ENCODE peak calls at places on chromosomes 16 and 17, in four cellular contexts. One of them, this sample, is unnamed.

GRCh38 chr16:66478733-66479511 is 51.8 kb downstream of the BEAN1 start:
- DNase-seq in HepG2: peak; percentile 63
- DNase-seq in GM12878: peak; percentile 16
- DNase-seq in K562: peak; percentile 81
- DNase-seq in this sample: peak; percentile 72

GRCh38 chr17:10844667-10845387 is 6.9 kb upstream of the PIRT start:
- DNase-seq in HepG2: peak; percentile 45
- DNase-seq in GM12878: peak; percentile 5
- DNase-seq in K562: peak; percentile 72
- DNase-seq in this sample: peak; percentile 82

GRCh38 chr16:51268237-51268636 is 117.2 kb upstream of the SALL1 start:
- DNase-seq in HepG2: no peak
- DNase-seq in GM12878: no peak
- DNase-seq in K562: no peak
- DNase-seq in this sample: no peak

GRCh38 chr16:85465328-85466307 is 147.5 kb upstream of the GSE1 start:
- DNase-seq in HepG2: peak; percentile 56
- DNase-seq in GM12878: no peak
- DNase-seq in K562: no peak
- DNase-seq in this sample: no peak

GRCh38 chr17:37050905-37051304 is 102.2 kb downstream of the AATF start:
- DNase-seq in HepG2: no peak
- DNase-seq in GM12878: no peak
- DNase-seq in K562: no peak
- DNase-seq in this sample: no peak

GRCh38 chr17:76265624-76266243 is 586 bp downstream of the UBALD2 start:
- DNase-seq in HepG2: no peak
- DNase-seq in GM12878: no peak
- DNase-seq in K562: peak; percentile 40
- DNase-seq in this sample: peak; percentile 63

GRCh38 chr17:5871666-5872065 is 198.5 kb upstream of the WSCD1 start:
- DNase-seq in HepG2: no peak
- DNase-seq in GM12878: no peak
- DNase-seq in K562: no peak
- DNase-seq in this sample: no peak

GRCh38 chr17:41844971-41845370 is 7.3 kb downstream of the KLHL10 start:
- DNase-seq in HepG2: no peak
- DNase-seq in GM12878: no peak
- DNase-seq in K562: no peak
- DNase-seq in this sample: no peak

GRCh38 chr16:66091462-66091861 is 275.0 kb upstream of the CDH5 start:
- DNase-seq in HepG2: no peak
- DNase-seq in GM12878: no peak
- DNase-seq in K562: no peak
- DNase-seq in this sample: no peak

GRCh38 chr17:15890279-15890892 is 54.5 kb upstream of the ADORA2B start:
- DNase-seq in HepG2: no peak
- DNase-seq in GM12878: no peak
- DNase-seq in K562: no peak
- DNase-seq in this sample: no peak

GRCh38 chr16:79081292-79082066 is 519.1 kb downstream of the MAF start:
- DNase-seq in HepG2: peak; percentile 45
- DNase-seq in GM12878: no peak
- DNase-seq in K562: no peak
- DNase-seq in this sample: no peak

GRCh38 chr17:31224366-31224765 is 72.7 kb downstream of the OMG start:
- DNase-seq in HepG2: no peak
- DNase-seq in GM12878: no peak
- DNase-seq in K562: no peak
- DNase-seq in this sample: no peak

GRCh38 chr17:30345527-30346075 is 11.7 kb upstream of the TMIGD1 start:
- DNase-seq in HepG2: peak; percentile 71
- DNase-seq in GM12878: no peak
- DNase-seq in K562: peak; percentile 41
- DNase-seq in this sample: no peak

GRCh38 chr16:31876955-31877828 is 3.6 kb downstream of the ZNF267 start:
- DNase-seq in HepG2: peak; percentile 87
- DNase-seq in GM12878: peak; percentile 94
- DNase-seq in K562: no peak
- DNase-seq in this sample: no peak

GRCh38 chr16:2692251-2692947 is 10.1 kb downstream of the KCTD5 start:
- DNase-seq in HepG2: no peak
- DNase-seq in GM12878: no peak
- DNase-seq in K562: no peak
- DNase-seq in this sample: no peak

GRCh38 chr16:22638393-22639206 is 127.9 kb downstream of the NPIPB5 start:
- DNase-seq in HepG2: no peak
- DNase-seq in GM12878: no peak
- DNase-seq in K562: no peak
- DNase-seq in this sample: no peak

GRCh38 chr16:81583893-81584705 is 139.5 kb downstream of the CMIP start:
- DNase-seq in HepG2: no peak
- DNase-seq in GM12878: no peak
- DNase-seq in K562: no peak
- DNase-seq in this sample: no peak

GRCh38 chr17:76492989-76493501 is 8.2 kb downstream of the RHBDF2 start:
- DNase-seq in HepG2: no peak
- DNase-seq in GM12878: peak; percentile 80
- DNase-seq in K562: no peak
- DNase-seq in this sample: no peak

GRCh38 chr17:59853168-59853918 is 39.4 kb downstream of the TUBD1 start:
- DNase-seq in HepG2: peak; percentile 99
- DNase-seq in GM12878: no peak
- DNase-seq in K562: peak; percentile 53
- DNase-seq in this sample: peak; percentile 42

GRCh38 chr17:59842901-59843652 is 49.7 kb downstream of the TUBD1 start:
- DNase-seq in HepG2: peak; percentile 96
- DNase-seq in GM12878: peak; percentile 80
- DNase-seq in K562: peak; percentile 33
- DNase-seq in this sample: no peak

GRCh38 chr17:73592531-73592961 is 51.7 kb downstream of the SDK2 start:
- DNase-seq in HepG2: no peak
- DNase-seq in GM12878: no peak
- DNase-seq in K562: no peak
- DNase-seq in this sample: no peak

GRCh38 chr17:82054351-82055022 is 2.8 kb downstream of the GPS1 start:
- DNase-seq in HepG2: no peak
- DNase-seq in GM12878: no peak
- DNase-seq in K562: no peak
- DNase-seq in this sample: no peak

GRCh38 chr16:48326937-48327336 is 58.3 kb downstream of the SIAH1 start:
- DNase-seq in HepG2: no peak
- DNase-seq in GM12878: no peak
- DNase-seq in K562: no peak
- DNase-seq in this sample: no peak

GRCh38 chr16:26770547-26770946 is 296.2 kb upstream of the C16orf82 start:
- DNase-seq in HepG2: no peak
- DNase-seq in GM12878: no peak
- DNase-seq in K562: no peak
- DNase-seq in this sample: no peak

GRCh38 chr17:47987240-47987835 is 16.4 kb downstream of the CDK5RAP3 start:
- DNase-seq in HepG2: no peak
- DNase-seq in GM12878: no peak
- DNase-seq in K562: no peak
- DNase-seq in this sample: no peak

GRCh38 chr17:70071620-70072019 is 3.4 kb upstream of the KCNJ16 start:
- DNase-seq in HepG2: no peak
- DNase-seq in GM12878: no peak
- DNase-seq in K562: no peak
- DNase-seq in this sample: no peak

GRCh38 chr16:79997257-79997656 is 396.7 kb upstream of the MAF start:
- DNase-seq in HepG2: peak; percentile 19
- DNase-seq in GM12878: no peak
- DNase-seq in K562: peak; percentile 64
- DNase-seq in this sample: peak; percentile 50

GRCh38 chr17:34581446-34582184 is 2.2 kb downstream of the TMEM132E start:
- DNase-seq in HepG2: no peak
- DNase-seq in GM12878: no peak
- DNase-seq in K562: no peak
- DNase-seq in this sample: no peak
- TF ChIP-seq BHLHE40 in HepG2: no peak
- TF ChIP-seq BHLHE40 in GM12878: no peak
- TF ChIP-seq BHLHE40 in K562: no peak
- TF ChIP-seq BHLHE40 in this sample: no peak

GRCh38 chr17:2500446-2500845 is 11.2 kb downstream of the METTL16 start:
- DNase-seq in HepG2: no peak
- DNase-seq in GM12878: no peak
- DNase-seq in K562: no peak
- DNase-seq in this sample: no peak
- TF ChIP-seq FOXK2 in HepG2: no peak
- TF ChIP-seq FOXK2 in GM12878: no peak
- TF ChIP-seq FOXK2 in K562: no peak
- TF ChIP-seq FOXK2 in this sample: no peak

DNA sequence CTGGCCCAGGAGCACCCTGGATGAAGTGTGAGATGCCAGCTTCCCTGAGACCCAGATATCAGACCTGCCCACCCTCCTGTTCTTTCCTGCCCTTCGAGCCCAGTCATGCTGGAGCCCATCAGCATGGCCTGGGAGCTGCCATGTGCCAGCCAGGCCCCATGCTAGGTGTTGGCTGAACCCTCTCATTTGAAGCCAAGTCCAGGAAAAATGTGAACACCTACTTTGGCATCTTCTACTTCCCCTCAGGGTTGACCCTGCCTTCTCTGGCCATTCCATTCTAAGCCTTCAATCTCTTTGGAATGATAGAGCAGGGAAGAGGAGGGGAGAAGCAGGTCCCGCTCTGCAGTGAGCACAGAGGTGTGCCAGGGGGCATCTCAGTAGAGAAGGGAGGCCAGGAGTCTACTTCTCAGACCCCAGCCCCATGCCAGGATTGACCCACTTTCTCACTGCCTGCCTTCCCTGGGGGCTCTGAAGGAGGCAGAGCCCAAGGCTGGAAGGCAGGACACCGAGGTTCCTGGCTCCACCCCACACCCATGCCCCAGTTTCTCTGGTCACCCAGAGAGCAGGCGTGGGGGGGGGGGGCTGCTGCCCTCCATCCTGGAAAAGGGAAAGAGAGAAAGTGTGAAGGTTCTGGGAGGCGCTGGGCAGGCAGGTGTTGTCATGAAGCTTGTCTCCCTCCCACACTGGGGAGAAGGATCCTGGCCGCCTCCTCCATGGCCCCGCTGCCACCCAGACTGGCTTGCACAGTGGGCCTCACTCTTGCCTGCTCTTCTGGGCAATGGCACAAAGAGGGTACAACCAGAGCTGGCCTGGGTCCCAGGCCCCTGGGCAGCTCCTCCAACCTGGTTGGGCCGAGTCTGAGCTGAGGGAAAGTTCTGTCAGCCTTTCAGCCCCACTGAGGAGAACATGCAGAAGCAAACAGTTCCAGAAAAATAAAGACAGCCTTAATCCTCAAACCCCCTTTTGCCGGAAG is 9.3 kb downstream of the HDAC5 start:
- DNase-seq in HepG2: no peak
- DNase-seq in GM12878: no peak
- DNase-seq in K562: no peak
- DNase-seq in this sample: no peak
- TF ChIP-seq BHLHE40 in HepG2: no peak
- TF ChIP-seq BHLHE40 in GM12878: no peak
- TF ChIP-seq BHLHE40 in K562: no peak
- TF ChIP-seq BHLHE40 in this sample: no peak

GRCh38 chr16:89922884-89923639 is at the start of gene TUBB3:
- DNase-seq in HepG2: peak; percentile 73
- DNase-seq in GM12878: no peak
- DNase-seq in K562: peak; percentile 98
- DNase-seq in this sample: peak; percentile 90

GRCh38 chr16:89921131-89921698 is 1.9 kb upstream of the TUBB3 start:
- DNase-seq in HepG2: peak; percentile 55
- DNase-seq in GM12878: no peak
- DNase-seq in K562: no peak
- DNase-seq in this sample: no peak

GRCh38 chr16:89920723-89921122 is 2.1 kb downstream of the MC1R start:
- DNase-seq in HepG2: no peak
- DNase-seq in GM12878: no peak
- DNase-seq in K562: no peak
- DNase-seq in this sample: no peak

GRCh38 chr16:89922477-89922883 is 662 bp upstream of the TUBB3 start:
- DNase-seq in HepG2: peak; percentile 88
- DNase-seq in GM12878: no peak
- DNase-seq in K562: peak; percentile 80
- DNase-seq in this sample: no peak

GRCh38 chr16:89921699-89922476 is 1.3 kb upstream of the TUBB3 start:
- DNase-seq in HepG2: peak; percentile 85
- DNase-seq in GM12878: no peak
- DNase-seq in K562: peak; percentile 89
- DNase-seq in this sample: peak; percentile 41
- TF ChIP-seq FOXK2 in HepG2: no peak
- TF ChIP-seq FOXK2 in GM12878: no peak
- TF ChIP-seq FOXK2 in K562: no peak
- TF ChIP-seq FOXK2 in this sample: no peak

DNA sequence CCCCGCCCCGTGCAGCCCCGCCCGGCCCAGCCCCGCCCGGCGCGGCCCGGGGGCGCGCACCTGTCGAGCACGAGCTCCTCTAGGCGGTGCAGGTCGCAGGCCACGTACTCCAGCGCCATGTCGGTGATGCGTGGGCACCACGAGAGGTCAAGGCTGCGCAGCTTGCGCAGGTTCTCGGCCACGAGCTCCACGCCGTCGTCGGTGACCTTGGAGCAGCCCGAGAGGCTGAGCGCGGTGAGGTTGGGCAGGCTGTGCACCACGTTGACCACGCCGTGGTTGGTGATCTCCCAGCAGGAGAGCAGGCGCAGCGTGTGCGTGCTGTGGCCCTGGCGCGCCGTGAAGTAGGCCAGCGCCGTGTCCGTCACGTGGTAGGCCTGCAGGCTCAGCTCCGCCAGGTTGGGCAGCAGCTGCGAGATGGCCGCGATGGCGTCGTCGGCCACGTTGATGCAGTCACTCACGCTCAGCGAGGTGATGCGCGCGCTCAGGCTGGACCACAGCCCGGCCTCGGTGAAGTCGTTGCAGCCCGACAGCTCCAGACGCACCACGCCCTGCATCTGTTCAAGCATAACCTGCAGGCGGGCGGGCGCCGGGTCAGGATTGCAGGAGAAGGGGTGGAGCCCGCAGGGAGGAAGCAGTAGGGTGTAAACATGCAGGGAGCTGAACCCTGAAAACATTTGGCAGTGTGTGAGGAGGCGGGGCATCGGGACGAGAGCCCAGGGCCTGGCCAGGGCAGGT is 5.3 kb upstream of the WDR24 start:
- DNase-seq in HepG2: no peak
- DNase-seq in GM12878: no peak
- DNase-seq in K562: peak; percentile 88
- DNase-seq in this sample: no peak
- TF ChIP-seq BHLHE40 in HepG2: peak; percentile 25
- TF ChIP-seq BHLHE40 in GM12878: peak; percentile 71
- TF ChIP-seq BHLHE40 in K562: peak; percentile 48
- TF ChIP-seq BHLHE40 in this sample: no peak

GRCh38 chr16:15141586-15141985 is 47.5 kb upstream of the RRN3 start:
- DNase-seq in HepG2: no peak
- DNase-seq in GM12878: no peak
- DNase-seq in K562: no peak
- DNase-seq in this sample: no peak
- TF ChIP-seq FOXK2 in HepG2: no peak
- TF ChIP-seq FOXK2 in GM12878: no peak
- TF ChIP-seq FOXK2 in K562: no peak
- TF ChIP-seq FOXK2 in this sample: no peak